ENCODE peak calls at places on chromosomes 2 and 18, in five cellular contexts. U is astrocyte, G is coronary artery, R is A549, W is uterus. X is an unnamed sample.

GRCh38 chr2:24482256-24482971 is 8.6 kb upstream of the NCOA1 start:
- DNase-seq in U (no peak), G (no peak), R (peak; percentile 29), W (no peak), X (no peak)

GRCh38 chr2:39732492-39732891 is 46.6 kb downstream of the THUMPD2 start:
- DNase-seq in U (no peak), G (no peak), R (no peak), W (no peak), X (no peak)

GRCh38 chr18:70422061-70422965 is 133.5 kb downstream of the SOCS6 start:
- DNase-seq in U (peak; percentile 96), G (peak; percentile 83), R (peak; percentile 96), W (peak; percentile 60), X (peak; percentile 53)

GRCh38 chr2:44975571-44976450 is 33.4 kb downstream of the SIX2 start:
- DNase-seq in U (no peak), G (no peak), R (no peak), W (no peak), X (no peak)

GRCh38 chr2:45119038-45119437 is 109.8 kb upstream of the SIX2 start:
- DNase-seq in U (peak; percentile 72), G (no peak), R (peak; percentile 62), W (no peak), X (no peak)

GRCh38 chr2:40741532-40741931 is 289.6 kb upstream of the SLC8A1 start:
- DNase-seq in U (no peak), G (no peak), R (no peak), W (no peak), X (no peak)

GRCh38 chr2:46540496-46541342 is 61.4 kb downstream of the TMEM247 start:
- DNase-seq in U (peak; percentile 83), G (peak; percentile 78), R (peak; percentile 68), W (peak; percentile 41), X (no peak)

GRCh38 chr2:145460151-145460550 is 940.2 kb upstream of the ZEB2 start:
- DNase-seq in U (peak; percentile 18), G (no peak), R (no peak), W (no peak), X (no peak)

GRCh38 chr18:50805732-50806131 is 14.1 kb downstream of the MRO start:
- DNase-seq in U (no peak), G (no peak), R (no peak), W (no peak), X (no peak)

GRCh38 chr2:211745295-211746097 is 793.1 kb downstream of the ERBB4 start:
- DNase-seq in U (peak; percentile 34), G (no peak), R (peak; percentile 66), W (no peak), X (peak; percentile 58)

GRCh38 chr2:176174850-176175728 is 13.4 kb upstream of the HOXD1 start:
- DNase-seq in U (peak; percentile 39), G (no peak), R (no peak), W (peak; percentile 71), X (peak; percentile 82)

GRCh38 chr2:157480182-157480961 is 36.5 kb upstream of the CYTIP start:
- DNase-seq in U (no peak), G (no peak), R (no peak), W (no peak), X (no peak)

GRCh38 chr2:84515788-84516187 is 510 bp upstream of the DNAH6 start:
- DNase-seq in U (no peak), G (no peak), R (no peak), W (no peak), X (no peak)
- H3K4me3 ChIP-seq in U (peak overlapping the region; percentile 81), G (peak overlapping the region; percentile 69), R (peak overlapping the region; percentile 49), W (peak overlapping the region; percentile 39), X (peak overlapping the region; percentile 54)

DNA sequence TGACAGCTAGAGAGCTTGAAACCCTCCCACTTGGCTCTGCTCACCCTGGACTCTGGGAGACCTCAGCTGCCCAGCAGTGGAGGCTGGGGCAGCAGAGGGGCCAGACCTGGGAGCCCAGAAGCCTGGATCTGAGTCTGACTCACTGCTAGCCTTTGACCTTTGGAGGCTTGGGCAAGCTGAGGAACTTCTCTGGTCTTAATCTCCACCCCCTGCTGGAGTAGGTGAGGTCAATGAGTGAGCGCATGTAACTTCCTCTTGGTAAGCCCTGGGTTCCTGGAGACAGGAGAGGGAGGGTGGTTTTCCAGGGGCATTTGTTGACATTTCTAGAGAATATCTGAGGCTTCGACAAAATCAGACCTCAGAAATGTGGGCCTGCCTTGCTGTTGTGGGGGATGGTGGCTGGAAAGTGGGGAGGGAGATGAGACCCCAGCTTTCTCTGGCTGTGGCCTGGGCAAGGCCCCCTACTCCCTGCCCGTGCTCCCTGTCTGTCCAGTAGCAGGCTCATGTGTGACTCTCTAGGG is 73.0 kb upstream of the YWHAQ start:
- DNase-seq in U (peak; percentile 62), G (no peak), R (peak; percentile 97), W (no peak), X (no peak)
- H3K27ac ChIP-seq in U (peak overlapping the region; percentile 11), G (no peak overlapping the region), R (peak overlapping the region; percentile 95), W (no peak overlapping the region), X (no peak overlapping the region)

GRCh38 chr2:205003288-205003687 is 458.0 kb downstream of the PARD3B start:
- DNase-seq in U (no peak), G (no peak), R (no peak), W (no peak), X (no peak)

GRCh38 chr2:205001306-205001966 is 456.2 kb downstream of the PARD3B start:
- DNase-seq in U (no peak), G (no peak), R (no peak), W (no peak), X (no peak)

DNA sequence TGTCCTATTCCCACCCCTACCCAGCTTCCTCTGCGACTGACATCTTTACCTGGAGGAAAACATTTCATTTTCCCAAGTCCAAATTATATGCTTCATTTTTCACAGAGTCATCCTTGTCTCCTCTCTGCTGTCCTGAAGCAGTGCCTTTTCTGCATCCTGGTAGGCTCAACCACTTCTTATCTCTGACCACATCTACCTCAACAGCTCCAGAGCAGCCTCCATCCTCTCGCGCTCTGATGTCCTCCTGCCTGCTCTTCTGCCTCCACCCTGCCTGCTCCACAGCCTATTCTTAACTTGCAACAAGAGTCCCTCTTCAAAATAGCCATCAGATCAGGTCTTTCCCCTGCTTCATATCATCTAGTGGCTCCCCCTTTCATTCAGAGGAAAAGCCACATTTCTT is 457.1 kb downstream of the PARD3B start:
- DNase-seq in U (no peak), G (no peak), R (no peak), W (no peak), X (no peak)
- H3K4me3 ChIP-seq in U (no peak overlapping the region), G (no peak overlapping the region), R (no peak overlapping the region), W (no peak overlapping the region), X (no peak overlapping the region)

GRCh38 chr2:99648906-99649606 is 159.2 kb upstream of the REV1 start:
- DNase-seq in U (no peak), G (no peak), R (no peak), W (peak; percentile 69), X (no peak)
- H3K27ac ChIP-seq in U (no peak overlapping the region), G (peak overlapping the region; percentile 81), R (no peak overlapping the region), W (peak overlapping the region; percentile 63), X (no peak overlapping the region)

X was measured in dorsolateral prefrontal cortex.